ENCODE peak calls at places on chromosomes 12 and 14, in ten cellular contexts. One of them, this sample, is unnamed.
A peak's percentile ranks its signal among the peaks of the same experiment; 100 is the strongest.

GRCh38 chr12:47188576-47189441 is 109.0 kb upstream of the AMIGO2 start:
- DNase-seq in left lung: no peak
- DNase-seq in nephron progenitor cell: no peak
- DNase-seq in CD8-positive, alpha-beta T cell: no peak
- DNase-seq in fibroblast of lung: peak; percentile 83
- DNase-seq in hepatocyte: peak; percentile 46
- DNase-seq in vagina: no peak
- DNase-seq in ovary: peak; percentile 33
- DNase-seq in lower leg skin: no peak
- DNase-seq in Calu3: no peak
- DNase-seq in this sample: no peak

GRCh38 chr14:74964787-74965769 is 9.7 kb upstream of the PGF start:
- DNase-seq in left lung: no peak
- DNase-seq in nephron progenitor cell: no peak
- DNase-seq in CD8-positive, alpha-beta T cell: no peak
- DNase-seq in fibroblast of lung: peak; percentile 42
- DNase-seq in hepatocyte: no peak
- DNase-seq in vagina: no peak
- DNase-seq in ovary: no peak
- DNase-seq in lower leg skin: no peak
- DNase-seq in Calu3: no peak
- DNase-seq in this sample: no peak

GRCh38 chr12:45231515-45232145 is 15.7 kb downstream of the ANO6 start:
- DNase-seq in left lung: no peak
- DNase-seq in nephron progenitor cell: no peak
- DNase-seq in CD8-positive, alpha-beta T cell: no peak
- DNase-seq in fibroblast of lung: peak; percentile 89
- DNase-seq in hepatocyte: no peak
- DNase-seq in vagina: no peak
- DNase-seq in ovary: no peak
- DNase-seq in lower leg skin: no peak
- DNase-seq in Calu3: no peak
- DNase-seq in this sample: no peak

GRCh38 chr12:49415426-49416040 is 48.3 kb downstream of the SPATS2 start:
- DNase-seq in left lung: no peak
- DNase-seq in nephron progenitor cell: no peak
- DNase-seq in CD8-positive, alpha-beta T cell: no peak
- DNase-seq in fibroblast of lung: peak; percentile 18
- DNase-seq in hepatocyte: no peak
- DNase-seq in vagina: no peak
- DNase-seq in ovary: no peak
- DNase-seq in lower leg skin: no peak
- DNase-seq in Calu3: no peak
- DNase-seq in this sample: no peak

GRCh38 chr12:75969768-75970167 is 61.8 kb downstream of the PHLDA1 start:
- DNase-seq in left lung: peak; percentile 47
- DNase-seq in nephron progenitor cell: no peak
- DNase-seq in CD8-positive, alpha-beta T cell: no peak
- DNase-seq in fibroblast of lung: no peak
- DNase-seq in hepatocyte: no peak
- DNase-seq in vagina: no peak
- DNase-seq in ovary: no peak
- DNase-seq in lower leg skin: no peak
- DNase-seq in Calu3: no peak
- DNase-seq in this sample: no peak

GRCh38 chr12:64469455-64470142 is 17.7 kb downstream of the TBK1 start:
- DNase-seq in left lung: no peak
- DNase-seq in nephron progenitor cell: no peak
- DNase-seq in CD8-positive, alpha-beta T cell: no peak
- DNase-seq in fibroblast of lung: no peak
- DNase-seq in hepatocyte: no peak
- DNase-seq in vagina: no peak
- DNase-seq in ovary: no peak
- DNase-seq in lower leg skin: no peak
- DNase-seq in Calu3: no peak
- DNase-seq in this sample: no peak

GRCh38 chr12:110688446-110689001 is 391 bp downstream of the HVCN1 start:
- DNase-seq in left lung: no peak
- DNase-seq in nephron progenitor cell: peak; percentile 19
- DNase-seq in CD8-positive, alpha-beta T cell: no peak
- DNase-seq in fibroblast of lung: no peak
- DNase-seq in hepatocyte: no peak
- DNase-seq in vagina: no peak
- DNase-seq in ovary: no peak
- DNase-seq in lower leg skin: no peak
- DNase-seq in Calu3: no peak
- DNase-seq in this sample: no peak

GRCh38 chr12:118060301-118061010 is 523 bp downstream of the WSB2 start:
- DNase-seq in left lung: peak; percentile 66
- DNase-seq in nephron progenitor cell: peak; percentile 61
- DNase-seq in CD8-positive, alpha-beta T cell: no peak
- DNase-seq in fibroblast of lung: no peak
- DNase-seq in hepatocyte: peak; percentile 70
- DNase-seq in vagina: no peak
- DNase-seq in ovary: peak; percentile 72
- DNase-seq in lower leg skin: peak; percentile 89
- DNase-seq in Calu3: peak; percentile 69
- DNase-seq in this sample: peak; percentile 48

GRCh38 chr14:104510794-104511611 is 68.6 kb upstream of the C14orf180 start:
- DNase-seq in left lung: no peak
- DNase-seq in nephron progenitor cell: no peak
- DNase-seq in CD8-positive, alpha-beta T cell: no peak
- DNase-seq in fibroblast of lung: no peak
- DNase-seq in hepatocyte: no peak
- DNase-seq in vagina: no peak
- DNase-seq in ovary: no peak
- DNase-seq in lower leg skin: no peak
- DNase-seq in Calu3: no peak
- DNase-seq in this sample: no peak

GRCh38 chr14:104507443-104507842 is 72.1 kb upstream of the C14orf180 start:
- DNase-seq in left lung: no peak
- DNase-seq in nephron progenitor cell: no peak
- DNase-seq in CD8-positive, alpha-beta T cell: no peak
- DNase-seq in fibroblast of lung: no peak
- DNase-seq in hepatocyte: no peak
- DNase-seq in vagina: no peak
- DNase-seq in ovary: no peak
- DNase-seq in lower leg skin: no peak
- DNase-seq in Calu3: no peak
- DNase-seq in this sample: no peak

GRCh38 chr14:104512061-104512460 is 67.5 kb upstream of the C14orf180 start:
- DNase-seq in left lung: no peak
- DNase-seq in nephron progenitor cell: no peak
- DNase-seq in CD8-positive, alpha-beta T cell: no peak
- DNase-seq in fibroblast of lung: no peak
- DNase-seq in hepatocyte: no peak
- DNase-seq in vagina: peak; percentile 74
- DNase-seq in ovary: no peak
- DNase-seq in lower leg skin: no peak
- DNase-seq in Calu3: no peak
- DNase-seq in this sample: no peak

GRCh38 chr14:104510216-104510615 is 69.3 kb upstream of the C14orf180 start:
- DNase-seq in left lung: no peak
- DNase-seq in nephron progenitor cell: no peak
- DNase-seq in CD8-positive, alpha-beta T cell: no peak
- DNase-seq in fibroblast of lung: no peak
- DNase-seq in hepatocyte: no peak
- DNase-seq in vagina: no peak
- DNase-seq in ovary: no peak
- DNase-seq in lower leg skin: no peak
- DNase-seq in Calu3: no peak
- DNase-seq in this sample: no peak

DNA sequence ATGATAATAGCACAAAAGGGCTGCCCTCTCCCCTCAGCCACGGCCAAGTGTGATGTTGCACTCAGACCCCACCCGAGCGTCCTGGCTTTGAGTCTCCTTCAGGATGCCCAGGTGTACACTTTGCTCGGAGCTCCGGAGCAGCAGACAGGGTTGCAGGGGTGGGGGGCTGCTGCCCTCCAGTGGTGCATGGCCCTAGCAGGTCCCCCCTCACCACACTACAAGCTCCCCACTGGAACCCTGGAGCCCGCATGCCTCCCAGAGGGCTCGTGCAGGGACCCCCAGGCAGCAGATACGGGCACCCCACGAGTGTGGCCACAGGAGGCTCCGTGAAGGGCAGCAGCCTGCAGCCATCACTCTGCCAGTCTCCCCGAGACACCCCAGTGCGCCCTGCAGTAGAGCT is 69.9 kb upstream of the C14orf180 start:
- DNase-seq in left lung: no peak
- DNase-seq in nephron progenitor cell: no peak
- DNase-seq in CD8-positive, alpha-beta T cell: no peak
- DNase-seq in fibroblast of lung: no peak
- DNase-seq in hepatocyte: no peak
- DNase-seq in vagina: no peak
- DNase-seq in ovary: no peak
- DNase-seq in lower leg skin: no peak
- DNase-seq in Calu3: no peak
- DNase-seq in this sample: no peak
- TF ChIP-seq CTCF in left lung: no peak
- TF ChIP-seq CTCF in nephron progenitor cell: no peak
- TF ChIP-seq CTCF in CD8-positive, alpha-beta T cell: no peak
- TF ChIP-seq CTCF in fibroblast of lung: no peak
- TF ChIP-seq CTCF in hepatocyte: peak; percentile 3
- TF ChIP-seq CTCF in vagina: no peak
- TF ChIP-seq CTCF in ovary: no peak
- TF ChIP-seq CTCF in lower leg skin: no peak
- TF ChIP-seq CTCF in Calu3: no peak
- TF ChIP-seq CTCF in this sample: no peak

DNA sequence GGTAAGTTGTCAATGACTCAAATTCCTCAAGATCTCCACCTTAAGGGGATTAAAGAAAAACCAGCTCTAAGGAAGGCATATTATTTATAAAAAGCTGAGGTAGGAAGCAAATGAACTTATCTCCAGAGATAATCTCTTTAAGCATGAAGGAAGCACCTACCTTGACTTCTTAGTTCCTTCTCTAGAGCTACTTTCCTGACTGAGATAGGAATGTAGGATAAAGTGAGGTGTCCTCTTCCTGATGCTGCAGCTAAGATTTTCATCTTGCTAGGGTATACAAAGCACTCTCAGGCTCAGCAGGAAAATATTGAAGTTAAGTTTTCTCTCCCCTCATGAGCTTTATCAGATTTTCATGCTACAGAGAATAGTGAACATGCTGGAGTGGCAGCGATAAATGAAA is 163.0 kb upstream of the E2F7 start:
- DNase-seq in left lung: no peak
- DNase-seq in nephron progenitor cell: no peak
- DNase-seq in CD8-positive, alpha-beta T cell: no peak
- DNase-seq in fibroblast of lung: no peak
- DNase-seq in hepatocyte: no peak
- DNase-seq in vagina: no peak
- DNase-seq in ovary: no peak
- DNase-seq in lower leg skin: no peak
- DNase-seq in Calu3: no peak
- DNase-seq in this sample: no peak
- TF ChIP-seq CTCF in left lung: no peak
- TF ChIP-seq CTCF in nephron progenitor cell: no peak
- TF ChIP-seq CTCF in CD8-positive, alpha-beta T cell: no peak
- TF ChIP-seq CTCF in fibroblast of lung: no peak
- TF ChIP-seq CTCF in hepatocyte: no peak
- TF ChIP-seq CTCF in vagina: no peak
- TF ChIP-seq CTCF in ovary: no peak
- TF ChIP-seq CTCF in lower leg skin: no peak
- TF ChIP-seq CTCF in Calu3: no peak
- TF ChIP-seq CTCF in this sample: no peak

GRCh38 chr14:24398943-24399801 is at the start of gene NYNRIN:
- DNase-seq in left lung: peak; percentile 55
- DNase-seq in nephron progenitor cell: peak; percentile 86
- DNase-seq in CD8-positive, alpha-beta T cell: peak; percentile 15
- DNase-seq in fibroblast of lung: peak; percentile 37
- DNase-seq in hepatocyte: peak; percentile 79
- DNase-seq in vagina: no peak
- DNase-seq in ovary: peak; percentile 82
- DNase-seq in lower leg skin: peak; percentile 87
- DNase-seq in Calu3: peak; percentile 42
- DNase-seq in this sample: peak; percentile 30
- TF ChIP-seq CTCF in left lung: no peak
- TF ChIP-seq CTCF in nephron progenitor cell: no peak
- TF ChIP-seq CTCF in CD8-positive, alpha-beta T cell: no peak
- TF ChIP-seq CTCF in fibroblast of lung: no peak
- TF ChIP-seq CTCF in hepatocyte: no peak
- TF ChIP-seq CTCF in vagina: no peak
- TF ChIP-seq CTCF in ovary: no peak
- TF ChIP-seq CTCF in lower leg skin: no peak
- TF ChIP-seq CTCF in Calu3: no peak
- TF ChIP-seq CTCF in this sample: no peak

GRCh38 chr12:59405992-59406391 is 189.8 kb upstream of the SLC16A7 start:
- DNase-seq in left lung: no peak
- DNase-seq in nephron progenitor cell: no peak
- DNase-seq in CD8-positive, alpha-beta T cell: no peak
- DNase-seq in fibroblast of lung: no peak
- DNase-seq in hepatocyte: no peak
- DNase-seq in vagina: no peak
- DNase-seq in ovary: no peak
- DNase-seq in lower leg skin: no peak
- DNase-seq in Calu3: no peak
- DNase-seq in this sample: no peak

GRCh38 chr12:59408431-59408830 is 187.4 kb upstream of the SLC16A7 start:
- DNase-seq in left lung: no peak
- DNase-seq in nephron progenitor cell: no peak
- DNase-seq in CD8-positive, alpha-beta T cell: no peak
- DNase-seq in fibroblast of lung: peak; percentile 25
- DNase-seq in hepatocyte: no peak
- DNase-seq in vagina: no peak
- DNase-seq in ovary: no peak
- DNase-seq in lower leg skin: no peak
- DNase-seq in Calu3: no peak
- DNase-seq in this sample: no peak

GRCh38 chr12:59403259-59403932 is 192.4 kb upstream of the SLC16A7 start:
- DNase-seq in left lung: no peak
- DNase-seq in nephron progenitor cell: peak; percentile 48
- DNase-seq in CD8-positive, alpha-beta T cell: peak; percentile 1
- DNase-seq in fibroblast of lung: peak; percentile 49
- DNase-seq in hepatocyte: peak; percentile 77
- DNase-seq in vagina: no peak
- DNase-seq in ovary: peak; percentile 17
- DNase-seq in lower leg skin: no peak
- DNase-seq in Calu3: peak; percentile 60
- DNase-seq in this sample: no peak

GRCh38 chr12:59404109-59404650 is 191.6 kb upstream of the SLC16A7 start:
- DNase-seq in left lung: no peak
- DNase-seq in nephron progenitor cell: no peak
- DNase-seq in CD8-positive, alpha-beta T cell: no peak
- DNase-seq in fibroblast of lung: no peak
- DNase-seq in hepatocyte: no peak
- DNase-seq in vagina: no peak
- DNase-seq in ovary: no peak
- DNase-seq in lower leg skin: no peak
- DNase-seq in Calu3: no peak
- DNase-seq in this sample: no peak

DNA sequence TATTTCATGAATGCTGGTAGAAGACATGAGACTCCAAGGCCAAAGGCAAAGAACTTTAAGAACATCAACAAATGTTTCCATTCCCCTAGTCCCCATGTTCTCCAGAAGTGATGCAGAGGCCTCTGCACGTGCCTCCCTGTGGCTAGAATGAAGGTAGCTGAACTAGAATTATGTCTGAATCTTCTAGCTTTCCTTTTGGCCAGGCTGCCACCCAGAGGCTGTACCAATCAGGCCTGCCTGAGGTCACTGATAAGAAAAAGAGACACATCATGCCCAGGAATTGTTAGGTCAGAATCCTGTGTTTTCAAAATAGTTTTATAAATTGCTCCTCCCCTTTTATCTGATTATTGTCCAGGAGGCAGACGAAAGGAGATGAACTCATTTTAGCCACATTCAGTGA is 188.0 kb upstream of the SLC16A7 start:
- DNase-seq in left lung: no peak
- DNase-seq in nephron progenitor cell: no peak
- DNase-seq in CD8-positive, alpha-beta T cell: no peak
- DNase-seq in fibroblast of lung: no peak
- DNase-seq in hepatocyte: no peak
- DNase-seq in vagina: no peak
- DNase-seq in ovary: no peak
- DNase-seq in lower leg skin: no peak
- DNase-seq in Calu3: peak; percentile 13
- DNase-seq in this sample: no peak
- TF ChIP-seq CTCF in left lung: no peak
- TF ChIP-seq CTCF in nephron progenitor cell: no peak
- TF ChIP-seq CTCF in CD8-positive, alpha-beta T cell: no peak
- TF ChIP-seq CTCF in fibroblast of lung: no peak
- TF ChIP-seq CTCF in hepatocyte: no peak
- TF ChIP-seq CTCF in vagina: no peak
- TF ChIP-seq CTCF in ovary: no peak
- TF ChIP-seq CTCF in lower leg skin: no peak
- TF ChIP-seq CTCF in Calu3: no peak
- TF ChIP-seq CTCF in this sample: no peak